ENCODE peak calls at places on chromosomes 12 and 14, in seven cellular contexts. I is HTR-8/SVneo, S is choroid plexus epithelial cell, U is amniotic stem cell, C is activated gamma-delta T cell treated with Interleukin-2 at 50 U/mL for 16 hours, L is erythroblast, R is adrenal gland. Y is an unnamed sample.

GRCh38 chr12:54935235-54935951 is 49.2 kb downstream of the TESPA1 start:
- DNase-seq in L (peak), U (peak), I (peak), C (peak), S (peak), R (no peak), Y (peak)

GRCh38 chr14:85106491-85106890 is 423.5 kb upstream of the FLRT2 start:
- DNase-seq in I (no peak), R (no peak), U (no peak), C (no peak), S (no peak), L (no peak), Y (no peak)

GRCh38 chr12:51349026-51349425 is 2.5 kb upstream of the CELA1 start:
- DNase-seq in S (peak), I (no peak), R (no peak), U (peak), C (no peak), L (no peak), Y (no peak)

GRCh38 chr12:115199831-115200230 is 515.9 kb upstream of the TBX3 start:
- DNase-seq in S (peak), I (no peak), C (no peak), L (no peak), R (no peak), U (no peak), Y (no peak)

GRCh38 chr12:112961074-112961473 is 17.2 kb upstream of the OAS2 start:
- DNase-seq in C (no peak), L (no peak), R (no peak), I (no peak), U (no peak), S (no peak), Y (no peak)

GRCh38 chr14:52377940-52378339 is 63.8 kb downstream of the PTGER2 start:
- DNase-seq in C (no peak), U (no peak), I (no peak), L (peak), R (no peak), S (no peak), Y (no peak)

GRCh38 chr12:100512692-100513091 is 39.0 kb downstream of the NR1H4 start:
- DNase-seq in U (no peak), L (no peak), C (no peak), S (no peak), R (no peak), I (no peak), Y (no peak)

GRCh38 chr14:105135700-105136395 is 32.7 kb downstream of the JAG2 start:
- DNase-seq in L (no peak), C (no peak), I (no peak), S (no peak), R (no peak), U (no peak), Y (no peak)

GRCh38 chr12:127903146-127903545 is 363.8 kb upstream of the TMEM132C start:
- DNase-seq in S (peak), L (no peak), U (no peak), C (no peak), R (no peak), I (peak), Y (no peak)

GRCh38 chr14:91059576-91060471 is 617 bp downstream of the RPS6KA5 start:
- DNase-seq in R (peak), C (peak), I (peak), L (peak), U (peak), S (peak), Y (peak)

GRCh38 chr14:101402936-101403660 is 158.2 kb upstream of the DIO3 start:
- DNase-seq in U (no peak), L (no peak), I (no peak), R (no peak), S (peak), C (no peak), Y (no peak)

GRCh38 chr14:91519239-91520036 is 9.3 kb upstream of the PPP4R3A start:
- DNase-seq in U (no peak), L (no peak), C (no peak), S (no peak), R (no peak), I (no peak), Y (no peak)

GRCh38 chr12:49358548-49359141 is 8.6 kb upstream of the SPATS2 start:
- DNase-seq in U (no peak), R (no peak), I (peak), L (peak), S (peak), C (peak), Y (peak)

GRCh38 chr12:109504068-109504467 is 26.6 kb downstream of the UBE3B start:
- DNase-seq in R (no peak), L (no peak), C (no peak), U (no peak), I (no peak), S (no peak), Y (no peak)